ENCODE peak calls at places on chromosomes 3 and 15, in six cellular contexts. W is Peyer's patch; Z is stomach; T is IMR-90; O is AG04450; K is CD4-positive, alpha-beta memory T cell. D is an unnamed sample. For H3K9me3, the result is how much of the 10 kb centered on the place peaks cover.

GRCh38 chr15:72222433-72222832 is 8.6 kb downstream of the PKM start:
- DNase-seq in W (peak), Z (no peak), T (no peak), O (no peak), K (no peak), D (no peak)

GRCh38 chr3:152051501-152052404 is 178.3 kb downstream of the SUCNR1 start:
- DNase-seq in W (no peak), Z (no peak), T (peak), O (no peak), K (no peak), D (no peak)

GRCh38 chr3:59685432-59685831 is 635.6 kb upstream of the CFAP20DC start:
- DNase-seq in W (no peak), Z (peak), T (no peak), O (no peak), K (no peak), D (no peak)

GRCh38 chr15:52011711-52012144 is 7.3 kb upstream of the MAPK6 start:
- DNase-seq in W (no peak), Z (no peak), T (no peak), O (no peak), K (no peak), D (peak)

GRCh38 chr3:173191611-173192010 is 50.6 kb upstream of the SPATA16 start:
- DNase-seq in W (no peak), Z (no peak), T (peak), O (no peak), K (no peak), D (peak)

GRCh38 chr15:31343831-31344230 is 17.2 kb downstream of the KLF13 start:
- DNase-seq in W (no peak), Z (no peak), T (no peak), O (no peak), K (no peak), D (no peak)

GRCh38 chr15:71826196-71826595 is 15.8 kb downstream of the NR2E3 start:
- DNase-seq in W (no peak), Z (no peak), T (no peak), O (no peak), K (no peak), D (no peak)

GRCh38 chr3:100256724-100257123 is 4.1 kb upstream of the TBC1D23 start:
- DNase-seq in W (no peak), Z (no peak), T (peak), O (no peak), K (no peak), D (no peak)

GRCh38 chr15:90789496-90789895 is 72.3 kb downstream of the BLM start:
- DNase-seq in W (no peak), Z (no peak), T (no peak), O (no peak), K (no peak), D (no peak)

GRCh38 chr3:73605388-73605787 is 19.4 kb downstream of the PDZRN3 start:
- DNase-seq in W (no peak), Z (no peak), T (peak), O (no peak), K (no peak), D (no peak)

GRCh38 chr3:150038830-150039229 is 68.1 kb upstream of the PFN2 start:
- DNase-seq in W (no peak), Z (no peak), T (no peak), O (no peak), K (no peak), D (peak)

GRCh38 chr15:75809986-75810750 is 33.1 kb upstream of the UBE2Q2 start:
- DNase-seq in W (no peak), Z (peak), T (no peak), O (no peak), K (no peak), D (peak)

GRCh38 chr3:119681279-119681678 is 4.1 kb upstream of the COX17 start:
- DNase-seq in W (no peak), Z (no peak), T (peak), O (no peak), K (no peak), D (no peak)

GRCh38 chr3:109050591-109051167 is 67.3 kb downstream of the MORC1 start:
- DNase-seq in W (no peak), Z (no peak), T (peak), O (no peak), K (no peak), D (peak)

GRCh38 chr3:31011383-31011782 is 116.9 kb upstream of the GADL1 start:
- DNase-seq in W (no peak), Z (no peak), T (no peak), O (no peak), K (no peak), D (no peak)

GRCh38 chr15:57550640-57551039 is 41.1 kb upstream of the MYZAP start:
- DNase-seq in W (no peak), Z (peak), T (no peak), O (no peak), K (no peak), D (no peak)

GRCh38 chr15:59501531-59502113 is 63.6 kb downstream of the FAM81A start:
- DNase-seq in W (no peak), Z (peak), T (peak), O (no peak), K (no peak), D (peak)

GRCh38 chr3:133413166-133414020 is 13.5 kb downstream of the BFSP2 start:
- DNase-seq in W (no peak), Z (no peak), T (peak), O (no peak), K (no peak), D (peak)

GRCh38 chr15:101182215-101182614 is 69.6 kb downstream of the CHSY1 start:
- DNase-seq in W (no peak), Z (no peak), T (no peak), O (no peak), K (no peak), D (no peak)

GRCh38 chr15:22988811-22989210 is 8.6 kb upstream of the CYFIP1 start:
- DNase-seq in W (no peak), Z (no peak), T (no peak), O (no peak), K (no peak), D (no peak)

GRCh38 chr15:49830411-49830810 is 209.6 kb downstream of the DTWD1 start:
- DNase-seq in W (no peak), Z (no peak), T (peak), O (no peak), K (no peak), D (no peak)

GRCh38 chr3:177551431-177551836 is 354.2 kb upstream of the TBL1XR1 start:
- DNase-seq in W (no peak), Z (no peak), T (no peak), O (no peak), K (no peak), D (no peak)

GRCh38 chr3:127452321-127452821 is 138.2 kb downstream of the TPRA1 start:
- DNase-seq in W (peak), Z (peak), T (no peak), O (no peak), K (no peak), D (peak)

GRCh38 chr3:128808672-128809071 is 70.7 kb upstream of the ACAD9 start:
- DNase-seq in W (no peak), Z (no peak), T (no peak), O (no peak), K (no peak), D (no peak)

GRCh38 chr3:196835081-196835480 is 32.6 kb upstream of the SENP5 start:
- DNase-seq in W (no peak), Z (no peak), T (no peak), O (no peak), K (no peak), D (no peak)

GRCh38 chr3:143482106-143483088 is 362.8 kb downstream of the CHST2 start:
- DNase-seq in W (no peak), Z (peak), T (no peak), O (no peak), K (no peak), D (no peak)

GRCh38 chr3:171809513-171810277 is 588 bp downstream of the PLD1 start:
- DNase-seq in W (peak), Z (peak), T (peak), O (peak), K (peak), D (peak)

GRCh38 chr3:73624363-73625123 is at the start of gene PDZRN3:
- DNase-seq in W (peak), Z (peak), T (peak), O (no peak), K (no peak), D (no peak)

GRCh38 chr15:89171136-89172072 is 50.0 kb downstream of the RLBP1 start:
- DNase-seq in W (no peak), Z (peak), T (peak), O (no peak), K (no peak), D (peak)

GRCh38 chr3:143935678-143936077 is 35.9 kb upstream of the DIPK2A start:
- DNase-seq in W (no peak), Z (no peak), T (no peak), O (no peak), K (no peak), D (no peak)

GRCh38 chr15:95148183-95148582 is 916.8 kb downstream of the MCTP2 start:
- DNase-seq in W (no peak), Z (no peak), T (no peak), O (no peak), K (no peak), D (no peak)

GRCh38 chr15:95146476-95146875 is 915.1 kb downstream of the MCTP2 start:
- DNase-seq in W (no peak), Z (no peak), T (no peak), O (no peak), K (no peak), D (no peak)

GRCh38 chr15:95141486-95141885 is 910.1 kb downstream of the MCTP2 start:
- DNase-seq in W (no peak), Z (no peak), T (peak), O (no peak), K (no peak), D (no peak)

GRCh38 chr15:95138604-95139270 is 907.4 kb downstream of the MCTP2 start:
- DNase-seq in W (no peak), Z (no peak), T (no peak), O (no peak), K (no peak), D (no peak)

GRCh38 chr15:95142441-95142840 is 911.1 kb downstream of the MCTP2 start:
- DNase-seq in W (no peak), Z (no peak), T (no peak), O (no peak), K (no peak), D (no peak)
- H3K9me3 ChIP-seq in W (under half), Z (under half), T (under half), O (under half), K (under half), D (under half)

DNA sequence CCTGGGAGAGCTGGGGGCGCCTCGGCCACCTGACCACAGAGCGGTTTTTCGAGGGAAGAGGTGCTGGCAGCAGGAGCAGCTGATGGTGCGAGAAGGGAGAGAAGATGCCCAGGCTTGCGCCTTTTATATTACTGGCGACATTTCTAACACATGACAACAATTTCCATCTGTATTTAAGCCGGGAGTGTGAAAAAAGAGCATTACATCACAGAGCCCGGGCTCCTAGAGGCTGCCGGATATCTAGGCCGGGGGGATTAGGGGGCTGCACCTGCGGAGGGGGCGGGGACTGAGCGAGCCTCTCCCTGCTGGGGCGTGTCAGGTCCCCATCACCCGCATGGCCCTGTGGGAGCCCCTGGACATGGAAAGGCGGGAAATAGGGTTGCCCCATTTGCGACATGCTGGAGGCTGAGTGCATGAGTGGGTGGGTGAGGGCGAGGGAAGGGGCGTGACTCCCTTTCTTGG is 440.7 kb downstream of the MAGI1 start:
- DNase-seq in W (no peak), Z (no peak), T (no peak), O (no peak), K (no peak), D (no peak)
- H3K4me3 ChIP-seq in W (peak), Z (peak), T (no peak), O (peak), K (no peak), D (no peak)

GRCh38 chr15:74482661-74483060 is 21.7 kb upstream of the UBL7 start:
- DNase-seq in W (no peak), Z (no peak), T (no peak), O (no peak), K (no peak), D (peak)
- H3K9me3 ChIP-seq in W (under half), Z (under half), T (under half), O (under half), K (under half), D (under half)

GRCh38 chr3:125767641-125768040 is 172.3 kb upstream of the OSBPL11 start:
- DNase-seq in W (no peak), Z (no peak), T (no peak), O (no peak), K (no peak), D (no peak)
- H3K4me3 ChIP-seq in W (no peak), Z (peak), T (no peak), O (no peak), K (no peak), D (no peak)

DNA sequence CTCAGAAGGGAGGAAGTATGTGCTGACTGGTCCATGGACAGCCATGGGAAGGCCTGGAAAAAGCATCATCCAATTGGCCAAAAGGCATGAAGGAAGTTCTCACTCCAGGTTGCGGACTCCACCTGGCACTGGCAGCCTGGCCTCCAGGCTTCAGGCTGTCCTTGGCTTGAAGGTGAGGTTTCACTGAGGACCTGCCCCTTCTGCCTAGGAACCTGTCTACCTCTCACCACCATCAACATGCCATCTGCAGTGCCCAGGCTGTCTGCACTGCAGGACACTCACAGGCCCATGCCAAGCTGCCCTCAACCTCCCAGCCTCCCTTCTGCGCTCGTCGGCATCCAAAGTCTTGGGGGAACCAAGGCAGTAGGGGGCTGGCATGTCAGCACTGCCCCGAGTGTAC is 51.1 kb downstream of the CEP70 start:
- DNase-seq in W (no peak), Z (no peak), T (no peak), O (no peak), K (no peak), D (no peak)
- H3K9me3 ChIP-seq in W (under half), Z (under half), T (under half), O (under half), K (under half), D (under half)